ENCODE peak calls at places on chromosomes 1 and 21, in eight cellular contexts. U, E, B, K, X, S, N and Z are unnamed samples.

GRCh38 chr1:101732221-101732620 is 264.5 kb downstream of the OLFM3 start:
- DNase-seq in U (no peak), E (no peak), B (no peak), K (no peak), X (no peak), S (peak; percentile 51), N (no peak), Z (no peak)

GRCh38 chr1:182071924-182072323 is 10.4 kb upstream of the ZNF648 start:
- DNase-seq in U (no peak), E (no peak), B (no peak), K (no peak), X (no peak), S (no peak), N (no peak), Z (no peak)

GRCh38 chr1:106676021-106676420 is 380.5 kb upstream of the PRMT6 start:
- DNase-seq in U (no peak), E (no peak), B (peak; percentile 11), K (no peak), X (no peak), S (no peak), N (no peak), Z (no peak)

GRCh38 chr1:207835958-207836357 is 75.0 kb downstream of the CD34 start:
- DNase-seq in U (no peak), E (no peak), B (no peak), K (no peak), X (no peak), S (no peak), N (no peak), Z (no peak)

GRCh38 chr1:59714219-59714618 is 100.5 kb upstream of the HOOK1 start:
- DNase-seq in U (no peak), E (no peak), B (no peak), K (no peak), X (no peak), S (no peak), N (no peak), Z (no peak)

GRCh38 chr1:85318217-85318616 is 41.8 kb upstream of the BCL10 start:
- DNase-seq in U (no peak), E (no peak), B (no peak), K (no peak), X (no peak), S (no peak), N (no peak), Z (no peak)

GRCh38 chr1:25800538-25801377 is 765 bp downstream of the SELENON start:
- DNase-seq in U (no peak), E (no peak), B (no peak), K (no peak), X (peak; percentile 41), S (no peak), N (no peak), Z (no peak)

GRCh38 chr1:147895123-147895522 is 7.5 kb upstream of the GJA8 start:
- DNase-seq in U (no peak), E (no peak), B (no peak), K (no peak), X (no peak), S (no peak), N (no peak), Z (no peak)

GRCh38 chr1:110064576-110065337 is 5.7 kb downstream of the ALX3 start:
- DNase-seq in U (no peak), E (no peak), B (no peak), K (no peak), X (no peak), S (no peak), N (no peak), Z (no peak)

GRCh38 chr21:37712204-37712934 is 203.9 kb downstream of the KCNJ6 start:
- DNase-seq in U (no peak), E (peak; percentile 77), B (peak; percentile 72), K (peak; percentile 7), X (peak; percentile 65), S (peak; percentile 81), N (peak; percentile 28), Z (peak; percentile 8)

GRCh38 chr1:89528382-89528780 is 3.8 kb downstream of the LRRC8B start:
- DNase-seq in U (no peak), E (no peak), B (no peak), K (no peak), X (no peak), S (no peak), N (no peak), Z (no peak)

GRCh38 chr1:193339396-193339795 is 153.0 kb upstream of the B3GALT2 start:
- DNase-seq in U (no peak), E (no peak), B (no peak), K (no peak), X (no peak), S (no peak), N (no peak), Z (no peak)

GRCh38 chr1:47351305-47351704 is 17.7 kb downstream of the CMPK1 start:
- DNase-seq in U (no peak), E (no peak), B (no peak), K (no peak), X (no peak), S (no peak), N (no peak), Z (no peak)

GRCh38 chr1:51224255-51224654 is 11.8 kb upstream of the RNF11 start:
- DNase-seq in U (no peak), E (no peak), B (no peak), K (no peak), X (no peak), S (no peak), N (no peak), Z (no peak)

GRCh38 chr21:46173573-46173972 is 10.7 kb downstream of the SPATC1L start:
- DNase-seq in U (no peak), E (no peak), B (no peak), K (no peak), X (no peak), S (no peak), N (no peak), Z (no peak)

GRCh38 chr1:42860339-42861013 is 14.1 kb downstream of the ZNF691 start:
- DNase-seq in U (no peak), E (no peak), B (no peak), K (no peak), X (no peak), S (no peak), N (no peak), Z (no peak)

GRCh38 chr1:66478116-66478515 is 55.8 kb upstream of the SGIP1 start:
- DNase-seq in U (no peak), E (no peak), B (no peak), K (no peak), X (no peak), S (no peak), N (no peak), Z (no peak)

GRCh38 chr21:28427356-28428022 is 565.2 kb downstream of the LTN1 start:
- DNase-seq in U (no peak), E (no peak), B (no peak), K (no peak), X (no peak), S (no peak), N (no peak), Z (no peak)

GRCh38 chr1:204453141-204453772 is 41.3 kb downstream of the PIK3C2B start:
- DNase-seq in U (peak; percentile 66), E (no peak), B (no peak), K (no peak), X (no peak), S (no peak), N (no peak), Z (no peak)

GRCh38 chr1:17196496-17197180 is 8.3 kb upstream of the PADI1 start:
- DNase-seq in U (no peak), E (no peak), B (no peak), K (no peak), X (no peak), S (no peak), N (no peak), Z (no peak)

GRCh38 chr1:102842606-102843005 is 265.7 kb downstream of the COL11A1 start:
- DNase-seq in U (no peak), E (no peak), B (no peak), K (no peak), X (no peak), S (no peak), N (no peak), Z (no peak)

GRCh38 chr1:224690576-224690975 is 74.5 kb downstream of the CNIH3 start:
- DNase-seq in U (no peak), E (no peak), B (no peak), K (no peak), X (no peak), S (no peak), N (no peak), Z (no peak)

GRCh38 chr1:2088434-2088833 is 38.2 kb downstream of the PRKCZ start:
- DNase-seq in U (no peak), E (no peak), B (no peak), K (no peak), X (peak; percentile 45), S (no peak), N (no peak), Z (no peak)

GRCh38 chr21:35156293-35156976 is 107.3 kb upstream of the RUNX1 start:
- DNase-seq in U (no peak), E (no peak), B (no peak), K (no peak), X (no peak), S (no peak), N (no peak), Z (no peak)

GRCh38 chr1:230985711-230986110 is 6.8 kb downstream of the ARV1 start:
- DNase-seq in U (no peak), E (no peak), B (no peak), K (no peak), X (no peak), S (peak; percentile 79), N (no peak), Z (no peak)

GRCh38 chr1:198179556-198179981 is 22.8 kb downstream of the NEK7 start:
- DNase-seq in U (no peak), E (no peak), B (peak; percentile 84), K (no peak), X (no peak), S (no peak), N (peak; percentile 65), Z (no peak)

GRCh38 chr1:159821171-159821867 is 5.4 kb upstream of the SLAMF8 start:
- DNase-seq in U (no peak), E (no peak), B (no peak), K (peak; percentile 55), X (peak; percentile 47), S (no peak), N (no peak), Z (no peak)

GRCh38 chr1:17874665-17875064 is 119.5 kb downstream of the ACTL8 start:
- DNase-seq in U (no peak), E (no peak), B (no peak), K (no peak), X (no peak), S (no peak), N (no peak), Z (no peak)

GRCh38 chr1:61226791-61227567 is 144.6 kb downstream of the NFIA start:
- DNase-seq in U (no peak), E (no peak), B (no peak), K (peak; percentile 42), X (no peak), S (peak; percentile 68), N (no peak), Z (no peak)

GRCh38 chr1:40625476-40626382 is 39.8 kb downstream of the RIMS3 start:
- DNase-seq in U (no peak), E (no peak), B (no peak), K (no peak), X (no peak), S (no peak), N (no peak), Z (no peak)

GRCh38 chr1:107680579-107680985 is 284.4 kb downstream of the VAV3 start:
- DNase-seq in U (no peak), E (no peak), B (no peak), K (no peak), X (no peak), S (peak; percentile 62), N (no peak), Z (no peak)

GRCh38 chr1:54016343-54017282 is 1.4 kb downstream of the LDLRAD1 start:
- DNase-seq in U (no peak), E (no peak), B (no peak), K (no peak), X (no peak), S (peak; percentile 67), N (no peak), Z (no peak)

GRCh38 chr1:182620924-182621585 is 16.9 kb upstream of the RGS16 start:
- DNase-seq in U (no peak), E (no peak), B (no peak), K (no peak), X (no peak), S (no peak), N (no peak), Z (no peak)

GRCh38 chr1:200279810-200280411 is 129.9 kb downstream of the ZNF281 start:
- DNase-seq in U (peak; percentile 12), E (peak; percentile 22), B (peak; percentile 48), K (no peak), X (peak; percentile 37), S (peak; percentile 77), N (no peak), Z (no peak)